ENCODE peak calls at places on chromosomes 16 and 17, in five cellular contexts. W, E, V, R and B are unnamed samples.

GRCh38 chr17:74459622-74460021 is 6.8 kb upstream of the CD300A start:
- DNase-seq in W (no peak), E (no peak), V (no peak), R (no peak), B (no peak)

GRCh38 chr16:10601444-10602401 is 21.3 kb upstream of the EMP2 start:
- DNase-seq in W (no peak), E (peak; percentile 83), V (no peak), R (no peak), B (no peak)

GRCh38 chr16:3999479-3999868 is 116.8 kb downstream of the ADCY9 start:
- DNase-seq in W (no peak), E (peak; percentile 78), V (peak; percentile 95), R (peak; percentile 84), B (no peak)

GRCh38 chr16:9081183-9081582 is 10.3 kb upstream of the HAPSTR1 start:
- DNase-seq in W (no peak), E (no peak), V (no peak), R (no peak), B (no peak)

GRCh38 chr16:84689126-84689525 is 10.7 kb upstream of the USP10 start:
- DNase-seq in W (no peak), E (no peak), V (peak; percentile 14), R (peak; percentile 97), B (peak; percentile 35)

GRCh38 chr17:74243013-74243755 is 29.8 kb downstream of the TTYH2 start:
- DNase-seq in W (no peak), E (no peak), V (no peak), R (no peak), B (no peak)

GRCh38 chr16:31402687-31403086 is 9.6 kb downstream of the ITGAD start:
- DNase-seq in W (no peak), E (no peak), V (no peak), R (peak; percentile 58), B (peak; percentile 43)

GRCh38 chr17:7745748-7746470 is 28.4 kb downstream of the DNAH2 start:
- DNase-seq in W (no peak), E (peak; percentile 53), V (peak; percentile 82), R (peak; percentile 92), B (peak; percentile 82)

GRCh38 chr17:59172436-59173004 is 17.0 kb downstream of the PRR11 start:
- DNase-seq in W (no peak), E (no peak), V (no peak), R (no peak), B (no peak)

GRCh38 chr16:47045023-47045422 is 71.5 kb upstream of the DNAJA2 start:
- DNase-seq in W (no peak), E (no peak), V (no peak), R (peak; percentile 8), B (no peak)

GRCh38 chr17:1714488-1714979 is 4.4 kb upstream of the TLCD2 start:
- DNase-seq in W (peak; percentile 98), E (peak; percentile 98), V (peak; percentile 98), R (peak; percentile 100), B (peak; percentile 93)

GRCh38 chr16:31286421-31287032 is 26.8 kb downstream of the ITGAM start:
- DNase-seq in W (no peak), E (no peak), V (no peak), R (no peak), B (no peak)

GRCh38 chr17:61770043-61770442 is 93.3 kb downstream of the BRIP1 start:
- DNase-seq in W (no peak), E (peak; percentile 7), V (peak; percentile 21), R (peak; percentile 6), B (no peak)

GRCh38 chr17:16106161-16106891 is 106.7 kb downstream of the TTC19 start:
- DNase-seq in W (no peak), E (no peak), V (peak; percentile 48), R (peak; percentile 57), B (no peak)

GRCh38 chr17:28180449-28180848 is 138.0 kb downstream of the NLK start:
- DNase-seq in W (no peak), E (no peak), V (no peak), R (peak; percentile 32), B (no peak)

GRCh38 chr17:68290268-68290954 is 516 bp downstream of the SLC16A6 start:
- DNase-seq in W (no peak), E (peak; percentile 48), V (peak; percentile 14), R (peak; percentile 25), B (peak; percentile 54)

GRCh38 chr16:27639588-27640276 is 89.8 kb downstream of the KATNIP start:
- DNase-seq in W (no peak), E (peak; percentile 70), V (peak; percentile 67), R (peak; percentile 65), B (peak; percentile 62)

GRCh38 chr17:74569001-74569391 is 1.7 kb upstream of the CD300H start:
- DNase-seq in W (no peak), E (no peak), V (no peak), R (no peak), B (no peak)

GRCh38 chr16:8889893-8890548 is 7.9 kb downstream of the LITAFD start:
- DNase-seq in W (no peak), E (no peak), V (no peak), R (no peak), B (no peak)

GRCh38 chr17:348692-349425 is 3.7 kb downstream of the RPH3AL start:
- DNase-seq in W (peak; percentile 91), E (no peak), V (no peak), R (no peak), B (no peak)

GRCh38 chr17:75472119-75472518 is 15.7 kb downstream of the TMEM94 start:
- DNase-seq in W (no peak), E (no peak), V (no peak), R (no peak), B (no peak)

GRCh38 chr16:3508736-3509135 is 7.9 kb downstream of the CLUAP1 start:
- DNase-seq in W (no peak), E (no peak), V (no peak), R (no peak), B (no peak)

GRCh38 chr16:68229431-68230175 is 6.3 kb downstream of the ESRP2 start:
- DNase-seq in W (peak; percentile 59), E (peak; percentile 65), V (peak; percentile 73), R (peak; percentile 86), B (peak; percentile 64)

GRCh38 chr17:44829558-44830358 is at the start of gene GJC1:
- DNase-seq in W (no peak), E (peak; percentile 34), V (peak; percentile 40), R (peak; percentile 62), B (peak; percentile 41)

GRCh38 chr17:38542286-38542685 is 63.5 kb downstream of the SRCIN1 start:
- DNase-seq in W (no peak), E (no peak), V (no peak), R (no peak), B (no peak)

GRCh38 chr16:79601978-79602609 is 1.6 kb upstream of the MAF start:
- DNase-seq in W (peak; percentile 78), E (peak; percentile 83), V (peak; percentile 70), R (peak; percentile 77), B (peak; percentile 55)

GRCh38 chr16:79600636-79601091 is at the start of gene MAF:
- DNase-seq in W (peak; percentile 74), E (peak; percentile 86), V (peak; percentile 79), R (peak; percentile 68), B (peak; percentile 16)

GRCh38 chr16:79599837-79600635 is 501 bp downstream of the MAF start:
- DNase-seq in W (peak; percentile 42), E (peak; percentile 70), V (peak; percentile 38), R (peak; percentile 55), B (no peak)

GRCh38 chr16:79601092-79601977 is 798 bp upstream of the MAF start:
- DNase-seq in W (peak; percentile 36), E (peak; percentile 58), V (no peak), R (peak; percentile 36), B (no peak)

GRCh38 chr16:79602615-79603014 is 2.1 kb upstream of the MAF start:
- DNase-seq in W (no peak), E (no peak), V (no peak), R (no peak), B (no peak)
- H3K4me3 ChIP-seq in W (no peak overlapping the region), E (no peak overlapping the region), V (no peak overlapping the region), R (no peak overlapping the region), B (no peak overlapping the region)

DNA sequence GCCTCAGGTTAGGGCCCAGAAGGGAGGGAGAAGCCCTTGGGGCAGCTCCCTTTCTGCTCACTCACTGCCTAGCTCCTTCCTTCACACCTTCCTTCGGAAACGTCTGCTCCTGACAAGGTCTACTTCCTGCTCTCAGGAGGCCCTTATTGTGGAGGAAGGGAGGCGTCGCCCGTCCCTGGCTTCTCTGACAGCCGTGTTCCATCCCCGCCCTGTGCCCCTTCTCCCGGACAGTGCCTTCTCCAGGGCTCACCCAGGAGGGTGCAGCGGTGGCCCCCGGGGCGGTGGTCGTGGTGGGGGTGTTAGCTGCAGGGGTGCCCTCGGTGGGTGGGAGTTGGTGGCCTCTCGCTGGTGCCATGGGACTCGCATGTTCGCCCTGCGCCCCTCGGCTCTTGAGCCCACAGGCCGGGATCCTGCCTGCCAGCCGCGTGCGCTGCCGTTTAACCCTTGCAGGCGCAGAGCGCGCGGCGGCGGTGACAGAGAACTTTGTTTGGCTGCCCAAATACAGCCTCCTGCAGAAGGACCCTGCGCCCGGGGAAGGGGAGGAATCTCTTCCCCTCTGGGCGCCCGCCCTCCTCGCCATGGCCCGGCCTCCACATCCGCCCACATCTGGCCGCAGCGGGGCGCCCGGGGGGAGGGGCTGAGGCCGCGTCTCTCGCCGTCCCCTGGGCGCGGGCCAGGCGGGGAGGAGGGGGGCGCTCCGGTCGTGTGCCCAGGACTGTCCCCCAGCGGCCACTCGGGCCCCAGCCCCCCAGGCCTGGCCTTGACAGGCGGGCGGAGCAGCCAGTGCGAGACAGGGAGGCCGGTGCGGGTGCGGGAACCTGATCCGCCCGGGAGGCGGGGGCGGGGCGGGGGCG is 231.9 kb downstream of the SEC14L1 start:
- DNase-seq in W (peak; percentile 56), E (peak; percentile 97), V (peak; percentile 91), R (peak; percentile 80), B (no peak)
- H3K4me3 ChIP-seq in W (peak overlapping the region; percentile 23), E (peak overlapping the region; percentile 14), V (peak overlapping the region; percentile 95), R (peak overlapping the region; percentile 75), B (no peak overlapping the region)

DNA sequence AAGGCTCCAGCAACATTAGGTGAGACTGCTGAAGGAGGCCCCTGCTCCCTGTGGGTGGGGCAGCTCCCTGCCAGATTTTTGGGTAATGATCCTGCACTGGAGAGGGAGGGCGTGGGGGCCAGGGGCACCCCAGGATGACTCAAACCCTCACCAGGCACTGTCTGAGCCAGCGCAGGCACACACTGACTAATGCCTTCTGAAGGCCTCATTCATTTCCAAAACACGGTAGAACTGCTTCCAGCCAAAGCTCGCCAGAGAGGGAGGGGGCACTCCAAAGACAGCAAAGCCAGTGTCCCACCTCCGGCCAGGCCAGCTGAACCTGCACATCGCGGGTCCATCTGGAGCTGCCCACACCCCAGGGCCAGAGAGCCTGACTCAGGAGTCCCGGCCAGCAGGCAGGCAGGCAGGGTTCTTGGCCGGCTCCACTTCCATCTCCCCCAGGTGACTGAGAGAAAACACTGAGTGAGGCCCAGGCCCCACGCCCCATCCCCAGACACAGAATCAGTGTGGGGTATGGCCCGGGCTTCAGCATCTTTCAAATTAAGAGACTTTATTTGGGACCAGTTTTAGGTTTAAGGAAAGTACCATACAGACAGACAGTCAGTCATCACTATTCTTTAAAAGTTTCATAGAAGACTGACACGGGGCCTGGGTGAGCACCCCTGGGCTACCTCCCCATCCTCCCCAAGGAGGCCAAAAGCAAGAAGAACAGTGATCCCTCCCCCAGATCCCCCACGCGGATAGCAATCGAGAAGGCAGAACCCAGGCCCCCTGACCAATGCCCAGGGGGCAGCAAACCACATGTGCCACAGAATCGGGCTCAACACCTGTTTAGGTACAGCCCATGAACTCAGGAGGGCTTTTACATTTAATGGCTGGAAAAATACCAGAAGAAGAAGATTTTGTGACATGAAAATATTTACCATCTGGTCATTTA is 2.3 kb downstream of the PIEZO1 start:
- DNase-seq in W (no peak), E (no peak), V (peak; percentile 31), R (peak; percentile 96), B (peak; percentile 86)
- H3K4me3 ChIP-seq in W (no peak overlapping the region), E (no peak overlapping the region), V (peak overlapping the region; percentile 74), R (peak overlapping the region; percentile 86), B (peak overlapping the region; percentile 76)

DNA sequence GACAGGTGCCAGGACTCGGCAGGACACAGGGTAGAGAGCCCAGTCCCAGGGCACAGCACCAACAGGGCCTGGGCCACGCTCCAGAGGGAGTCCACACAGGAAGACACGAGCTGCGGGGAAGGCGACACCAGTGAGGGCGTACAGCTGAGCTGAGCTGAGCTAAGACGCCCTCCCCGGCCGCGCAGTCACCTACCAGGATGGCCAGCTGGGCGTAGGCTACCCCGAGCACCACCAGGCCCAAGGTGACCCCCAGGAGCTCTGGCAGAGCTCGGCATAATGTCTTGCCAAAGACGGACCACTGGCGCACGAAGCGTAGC is 42.7 kb downstream of the TSC2 start:
- DNase-seq in W (peak; percentile 43), E (no peak), V (no peak), R (no peak), B (no peak)
- H3K4me3 ChIP-seq in W (no peak overlapping the region), E (no peak overlapping the region), V (no peak overlapping the region), R (no peak overlapping the region), B (peak overlapping the region; percentile 48)